ENCODE peak calls at places on chromosome 15, in four cellular contexts. B is germinal center, F is fibroblast of lung, Q is AG08395. T is an unnamed sample.

GRCh38 chr15:76313731-76314130 is 2.5 kb upstream of the ETFA start:
- DNase-seq in B (no peak), F (no peak), Q (no peak), T (no peak)

GRCh38 chr15:101811902-101812301 is at the start of gene OR4F15:
- DNase-seq in B (no peak), F (no peak), Q (no peak), T (no peak)

GRCh38 chr15:77282333-77282732 is 137.6 kb downstream of the PEAK1 start:
- DNase-seq in B (no peak), F (peak; percentile 81), Q (peak; percentile 73), T (no peak)

GRCh38 chr15:68425428-68426060 is 6.4 kb downstream of the ITGA11 start:
- DNase-seq in B (no peak), F (no peak), Q (peak; percentile 92), T (no peak)

GRCh38 chr15:90988249-90988648 is 6.1 kb downstream of the PRC1 start:
- DNase-seq in B (peak; percentile 15), F (no peak), Q (no peak), T (no peak)

GRCh38 chr15:68307131-68307928 is 29.8 kb downstream of the FEM1B start:
- DNase-seq in B (no peak), F (no peak), Q (no peak), T (peak; percentile 19)

GRCh38 chr15:91975241-91975978 is 121.9 kb downstream of the SLCO3A1 start:
- DNase-seq in B (no peak), F (no peak), Q (no peak), T (no peak)

GRCh38 chr15:53122818-53123217 is 332.7 kb upstream of the ONECUT1 start:
- DNase-seq in B (no peak), F (no peak), Q (no peak), T (no peak)

GRCh38 chr15:56469484-56469883 is 4.5 kb upstream of the MNS1 start:
- DNase-seq in B (no peak), F (no peak), Q (no peak), T (no peak)

GRCh38 chr15:75454471-75455418 is 3.3 kb upstream of the SIN3A start:
- DNase-seq in B (peak; percentile 65), F (peak; percentile 60), Q (peak; percentile 38), T (peak; percentile 74)

GRCh38 chr15:49675051-49675450 is 54.2 kb downstream of the DTWD1 start:
- DNase-seq in B (no peak), F (peak; percentile 88), Q (peak; percentile 78), T (no peak)

GRCh38 chr15:23384371-23384770 is 29.8 kb downstream of the GOLGA8S start:
- DNase-seq in B (no peak), F (no peak), Q (no peak), T (no peak)

GRCh38 chr15:63449711-63450110 is 54.7 kb upstream of the USP3 start:
- DNase-seq in B (no peak), F (no peak), Q (peak; percentile 19), T (no peak)

GRCh38 chr15:80474751-80475295 is 70.6 kb downstream of the ARNT2 start:
- DNase-seq in B (no peak), F (peak; percentile 95), Q (no peak), T (no peak)

GRCh38 chr15:68730491-68731317 is 90.0 kb downstream of the ANP32A start:
- DNase-seq in B (no peak), F (peak; percentile 42), Q (peak; percentile 40), T (no peak)

GRCh38 chr15:90860942-90861675 is 7.3 kb upstream of the FURIN start:
- DNase-seq in B (no peak), F (peak; percentile 81), Q (no peak), T (no peak)

GRCh38 chr15:61318802-61319201 is 89.7 kb upstream of the RORA start:
- DNase-seq in B (no peak), F (no peak), Q (no peak), T (no peak)

GRCh38 chr15:99019558-99020540 is 12.3 kb upstream of the PGPEP1L start:
- DNase-seq in B (no peak), F (peak; percentile 65), Q (peak; percentile 66), T (no peak)